ENCODE peak calls at places on chromosome 22, in eight cellular contexts. Z is NAMALWA; Q is EL; W is IMR-90; N is T-helper 2 cell; D is posterior vena cava; P is HEK293T; X is effector memory CD8-positive, alpha-beta T cell. J is an unnamed sample.

GRCh38 chr22:30423296-30423958 is 2.1 kb upstream of the MTFP1 start:
- DNase-seq in Z (no peak), Q (no peak), W (no peak), N (peak), D (no peak), P (no peak), X (no peak), J (no peak)

GRCh38 chr22:43159484-43160178 is 8.3 kb downstream of the TSPO start:
- DNase-seq in Z (no peak), Q (no peak), W (no peak), N (no peak), D (no peak), P (peak), X (no peak), J (no peak)

GRCh38 chr22:28889625-28890024 is 6.3 kb downstream of the ZNRF3 start:
- DNase-seq in Z (no peak), Q (no peak), W (no peak), N (no peak), D (no peak), P (no peak), X (no peak), J (no peak)

GRCh38 chr22:35195821-35196220 is 61.5 kb upstream of the HMGXB4 start:
- DNase-seq in Z (no peak), Q (no peak), W (no peak), N (no peak), D (no peak), P (no peak), X (no peak), J (no peak)

GRCh38 chr22:40235418-40235817 is 57.7 kb downstream of the TNRC6B start:
- DNase-seq in Z (no peak), Q (no peak), W (no peak), N (no peak), D (no peak), P (no peak), X (no peak), J (no peak)

GRCh38 chr22:50016988-50017700 is 4.6 kb upstream of the IL17REL start:
- DNase-seq in Z (no peak), Q (peak), W (no peak), N (peak), D (peak), P (no peak), X (no peak), J (no peak)

GRCh38 chr22:25030636-25031035 is 78.1 kb downstream of the KIAA1671 start:
- DNase-seq in Z (no peak), Q (no peak), W (no peak), N (no peak), D (no peak), P (no peak), X (no peak), J (no peak)

GRCh38 chr22:46563381-46564083 is 26.1 kb upstream of the CELSR1 start:
- DNase-seq in Z (peak), Q (peak), W (peak), N (peak), D (peak), P (peak), X (peak), J (peak)

GRCh38 chr22:31662668-31663037 is 638 bp upstream of the PISD start:
- DNase-seq in Z (no peak), Q (no peak), W (no peak), N (no peak), D (no peak), P (no peak), X (no peak), J (no peak)

GRCh38 chr22:28821452-28821851 is 21.1 kb upstream of the XBP1 start:
- DNase-seq in Z (no peak), Q (no peak), W (no peak), N (no peak), D (no peak), P (no peak), X (no peak), J (no peak)

GRCh38 chr22:44736581-44737413 is 15.6 kb upstream of the ARHGAP8 start:
- DNase-seq in Z (no peak), Q (no peak), W (peak), N (no peak), D (peak), P (no peak), X (no peak), J (no peak)

GRCh38 chr22:46052801-46053562 is 76.0 kb upstream of the WNT7B start:
- DNase-seq in Z (peak), Q (peak), W (no peak), N (no peak), D (peak), P (no peak), X (no peak), J (no peak)

GRCh38 chr22:35380537-35381423 is at the start of gene HMOX1:
- DNase-seq in Z (no peak), Q (peak), W (peak), N (peak), D (peak), P (peak), X (peak), J (peak)

GRCh38 chr22:35563211-35563610 is 22.6 kb downstream of the RASD2 start:
- DNase-seq in Z (no peak), Q (no peak), W (no peak), N (no peak), D (no peak), P (no peak), X (no peak), J (no peak)

GRCh38 chr22:23225724-23226496 is 45.6 kb downstream of the BCR start:
- DNase-seq in Z (no peak), Q (peak), W (no peak), N (no peak), D (peak), P (no peak), X (no peak), J (peak)

GRCh38 chr22:27115816-27116256 is 458.4 kb downstream of the MIAT start:
- DNase-seq in Z (no peak), Q (peak), W (peak), N (no peak), D (no peak), P (no peak), X (no peak), J (peak)

GRCh38 chr22:23219787-23220484 is 39.6 kb downstream of the BCR start:
- DNase-seq in Z (peak), Q (peak), W (peak), N (peak), D (no peak), P (no peak), X (no peak), J (peak)

GRCh38 chr22:45376703-45377102 is 36.7 kb downstream of the SMC1B start:
- DNase-seq in Z (no peak), Q (no peak), W (no peak), N (no peak), D (no peak), P (no peak), X (no peak), J (no peak)

GRCh38 chr22:29197096-29197495 is 8.6 kb upstream of the EMID1 start:
- DNase-seq in Z (no peak), Q (no peak), W (no peak), N (no peak), D (no peak), P (no peak), X (no peak), J (no peak)

GRCh38 chr22:44997060-44997459 is 12.7 kb downstream of the PHF21B start:
- DNase-seq in Z (no peak), Q (no peak), W (no peak), N (no peak), D (no peak), P (no peak), X (no peak), J (no peak)

GRCh38 chr22:50486561-50487289 is at the start of gene MIOX:
- DNase-seq in Z (no peak), Q (peak), W (no peak), N (no peak), D (no peak), P (no peak), X (no peak), J (no peak)

GRCh38 chr22:17890245-17890671 is 116.0 kb upstream of the BID start:
- DNase-seq in Z (no peak), Q (no peak), W (peak), N (no peak), D (no peak), P (no peak), X (no peak), J (no peak)

GRCh38 chr22:43209971-43210370 is 23.0 kb upstream of the TTLL12 start:
- DNase-seq in Z (no peak), Q (no peak), W (no peak), N (no peak), D (no peak), P (no peak), X (no peak), J (no peak)

GRCh38 chr22:50281957-50282356 is 11.8 kb upstream of the MAPK11 start:
- DNase-seq in Z (no peak), Q (no peak), W (no peak), N (no peak), D (no peak), P (no peak), X (no peak), J (no peak)

GRCh38 chr22:20922141-20922751 is 5.0 kb downstream of the CRKL start:
- DNase-seq in Z (no peak), Q (peak), W (no peak), N (no peak), D (no peak), P (no peak), X (no peak), J (no peak)

GRCh38 chr22:20187777-20188566 is 37.1 kb upstream of the CCDC188 start:
- DNase-seq in Z (no peak), Q (no peak), W (no peak), N (no peak), D (no peak), P (no peak), X (no peak), J (no peak)

GRCh38 chr22:30404307-30404706 is 7.5 kb downstream of the SEC14L2 start:
- DNase-seq in Z (no peak), Q (no peak), W (no peak), N (no peak), D (no peak), P (no peak), X (no peak), J (no peak)

GRCh38 chr22:46070215-46070721 is 80.1 kb upstream of the PPARA start:
- DNase-seq in Z (peak), Q (no peak), W (peak), N (peak), D (peak), P (no peak), X (no peak), J (peak)

GRCh38 chr22:39150848-39151215 is 1.6 kb downstream of the CBX7 start:
- DNase-seq in Z (no peak), Q (no peak), W (no peak), N (no peak), D (peak), P (no peak), X (no peak), J (peak)

GRCh38 chr22:43035250-43035649 is 20.3 kb upstream of the PACSIN2 start:
- DNase-seq in Z (no peak), Q (no peak), W (no peak), N (no peak), D (no peak), P (no peak), X (no peak), J (no peak)

GRCh38 chr22:43252319-43252718 is 65.4 kb upstream of the TTLL12 start:
- DNase-seq in Z (no peak), Q (no peak), W (no peak), N (no peak), D (no peak), P (no peak), X (no peak), J (no peak)

GRCh38 chr22:43005106-43005505 is 9.8 kb downstream of the PACSIN2 start:
- DNase-seq in Z (no peak), Q (peak), W (no peak), N (no peak), D (no peak), P (no peak), X (no peak), J (peak)

GRCh38 chr22:31084811-31085492 is 3.8 kb downstream of the SMTN start:
- DNase-seq in Z (peak), Q (peak), W (peak), N (peak), D (peak), P (no peak), X (peak), J (peak)

GRCh38 chr22:39936523-39937145 is 23.6 kb upstream of the TMA7B start:
- DNase-seq in Z (no peak), Q (no peak), W (no peak), N (no peak), D (no peak), P (no peak), X (no peak), J (no peak)

J was measured in foreskin fibroblast.